ENCODE peak calls at places on chromosomes 3 and 15, in nine cellular contexts. D, Z, J, X, I, F, R, G and S are unnamed samples.

GRCh38 chr3:42739401-42740158 is 33.5 kb downstream of the CCDC13 start:
- DNase-seq in D (no peak), Z (no peak), J (no peak), X (no peak), I (no peak), F (no peak), R (no peak), G (no peak), S (no peak)

GRCh38 chr3:79846148-79846933 is 78.5 kb upstream of the ROBO1 start:
- DNase-seq in D (no peak), Z (no peak), J (no peak), X (no peak), I (no peak), F (no peak), R (peak), G (no peak), S (no peak)

GRCh38 chr3:65619391-65620298 is 419.1 kb downstream of the MAGI1 start:
- DNase-seq in D (peak), Z (no peak), J (no peak), X (peak), I (no peak), F (peak), R (no peak), G (no peak), S (peak)

GRCh38 chr3:78529601-78530000 is 1238.2 kb downstream of the ROBO1 start:
- DNase-seq in D (no peak), Z (no peak), J (no peak), X (no peak), I (no peak), F (no peak), R (no peak), G (no peak), S (no peak)

GRCh38 chr3:50805321-50805720 is 130.6 kb downstream of the DOCK3 start:
- DNase-seq in D (no peak), Z (no peak), J (no peak), X (no peak), I (no peak), F (no peak), R (no peak), G (no peak), S (no peak)

GRCh38 chr3:185979721-185980121 is 41.9 kb upstream of the TRA2B start:
- DNase-seq in D (peak), Z (no peak), J (no peak), X (peak), I (no peak), F (no peak), R (no peak), G (no peak), S (no peak)

GRCh38 chr15:92232317-92232716 is 161.4 kb upstream of the ST8SIA2 start:
- DNase-seq in D (no peak), Z (no peak), J (no peak), X (no peak), I (no peak), F (no peak), R (no peak), G (no peak), S (no peak)

GRCh38 chr3:12817341-12817705 is 20.8 kb downstream of the CAND2 start:
- DNase-seq in D (no peak), Z (no peak), J (no peak), X (no peak), I (no peak), F (no peak), R (no peak), G (no peak), S (no peak)

GRCh38 chr3:13251166-13251892 is 168.8 kb downstream of the NUP210 start:
- DNase-seq in D (no peak), Z (no peak), J (no peak), X (no peak), I (no peak), F (no peak), R (no peak), G (no peak), S (peak)

GRCh38 chr15:94924971-94925593 is 693.7 kb downstream of the MCTP2 start:
- DNase-seq in D (peak), Z (no peak), J (no peak), X (no peak), I (no peak), F (peak), R (no peak), G (peak), S (no peak)

GRCh38 chr3:10552631-10552943 is 47.2 kb upstream of the ATP2B2 start:
- DNase-seq in D (no peak), Z (no peak), J (no peak), X (peak), I (no peak), F (no peak), R (no peak), G (no peak), S (no peak)

GRCh38 chr15:78565951-78566774 is 843 bp downstream of the CHRNA5 start:
- DNase-seq in D (peak), Z (no peak), J (no peak), X (peak), I (peak), F (peak), R (peak), G (no peak), S (no peak)

GRCh38 chr3:127073931-127074820 is 91.3 kb downstream of the PLXNA1 start:
- DNase-seq in D (peak), Z (no peak), J (no peak), X (peak), I (no peak), F (peak), R (no peak), G (peak), S (peak)